ENCODE peak calls at places on chromosomes 6 and 20, in eight cellular contexts. Q is SK-N-DZ; N is MV-4-11; B is cardiac muscle cell; Z is KBM-7; Y is stimulated activated CD8-positive, alpha-beta memory T cell treated with anti-CD3 and anti-CD28 coated beads, Interleukin-7, amount 100 ng/mL, for 48 hours; C is ovary; M is nucleus accumbens. H is an unnamed sample.

GRCh38 chr6:106527979-106528378 is 101.3 kb downstream of the RTN4IP1 start:
- DNase-seq in Q (no peak), N (no peak), B (no peak), Z (no peak), Y (no peak), C (no peak), M (no peak), H (no peak)

GRCh38 chr6:39934060-39934757 is at the start of gene MOCS1:
- DNase-seq in Q (peak; percentile 59), N (no peak), B (peak; percentile 87), Z (peak; percentile 35), Y (peak; percentile 15), C (peak; percentile 90), M (peak; percentile 85), H (no peak)

GRCh38 chr6:97136644-97137358 is 146.2 kb downstream of the MMS22L start:
- DNase-seq in Q (no peak), N (no peak), B (no peak), Z (no peak), Y (no peak), C (no peak), M (no peak), H (no peak)

GRCh38 chr6:148203970-148204369 is 138.7 kb upstream of the SASH1 start:
- DNase-seq in Q (no peak), N (peak; percentile 99), B (no peak), Z (peak; percentile 85), Y (peak; percentile 55), C (no peak), M (no peak), H (peak; percentile 94)

GRCh38 chr6:84428300-84428907 is 201.0 kb upstream of the CEP162 start:
- DNase-seq in Q (peak; percentile 52), N (peak; percentile 17), B (peak; percentile 75), Z (peak; percentile 33), Y (no peak), C (no peak), M (no peak), H (peak; percentile 87)

GRCh38 chr6:158006331-158006730 is 24.7 kb downstream of the SYNJ2 start:
- DNase-seq in Q (no peak), N (no peak), B (no peak), Z (no peak), Y (no peak), C (no peak), M (no peak), H (no peak)

GRCh38 chr20:1150968-1151367 is 32.6 kb downstream of the PSMF1 start:
- DNase-seq in Q (no peak), N (no peak), B (no peak), Z (no peak), Y (no peak), C (no peak), M (no peak), H (no peak)

GRCh38 chr20:23626040-23626620 is 11.6 kb downstream of the CST3 start:
- DNase-seq in Q (peak; percentile 35), N (no peak), B (no peak), Z (no peak), Y (no peak), C (no peak), M (no peak), H (peak; percentile 19)

GRCh38 chr6:35183281-35183680 is 30.5 kb upstream of the SCUBE3 start:
- DNase-seq in Q (no peak), N (no peak), B (no peak), Z (no peak), Y (no peak), C (no peak), M (no peak), H (no peak)

GRCh38 chr20:5080384-5080877 is 39.3 kb downstream of the PCNA start:
- DNase-seq in Q (no peak), N (peak; percentile 99), B (no peak), Z (peak; percentile 93), Y (no peak), C (no peak), M (no peak), H (peak; percentile 96)

GRCh38 chr20:49482621-49483017 is at the start of gene KCNB1:
- DNase-seq in Q (peak; percentile 52), N (no peak), B (peak; percentile 95), Z (peak; percentile 69), Y (peak; percentile 19), C (peak; percentile 93), M (peak; percentile 11), H (no peak)

GRCh38 chr6:137873273-137873762 is 6.3 kb downstream of the TNFAIP3 start:
- DNase-seq in Q (no peak), N (peak; percentile 89), B (no peak), Z (no peak), Y (peak; percentile 89), C (peak; percentile 62), M (no peak), H (no peak)

GRCh38 chr6:52511572-52512151 is 65.2 kb downstream of the TRAM2 start:
- DNase-seq in Q (no peak), N (no peak), B (no peak), Z (no peak), Y (no peak), C (no peak), M (no peak), H (no peak)

GRCh38 chr20:59123011-59123676 is 40.5 kb upstream of the ZNF831 start:
- DNase-seq in Q (no peak), N (no peak), B (no peak), Z (no peak), Y (no peak), C (no peak), M (no peak), H (no peak)

GRCh38 chr6:89640804-89641203 is 2.3 kb upstream of the LYRM2 start:
- DNase-seq in Q (no peak), N (peak; percentile 9), B (no peak), Z (no peak), Y (no peak), C (no peak), M (no peak), H (no peak)

GRCh38 chr6:152184573-152185157 is 377.2 kb downstream of the ESR1 start:
- DNase-seq in Q (no peak), N (no peak), B (no peak), Z (no peak), Y (no peak), C (no peak), M (no peak), H (no peak)

GRCh38 chr6:6678185-6678671 is 89.7 kb downstream of the LY86 start:
- DNase-seq in Q (no peak), N (no peak), B (no peak), Z (no peak), Y (no peak), C (no peak), M (no peak), H (no peak)

GRCh38 chr6:22785036-22785435 is 215.7 kb downstream of the HDGFL1 start:
- DNase-seq in Q (no peak), N (no peak), B (peak; percentile 0), Z (no peak), Y (no peak), C (no peak), M (peak; percentile 6), H (no peak)